ENCODE peak calls at places on chromosomes 3 and 15, in seven cellular contexts. One of them, this sample, is unnamed.

GRCh38 chr3:123385981-123386380 is 62.9 kb downstream of the ADCY5 start:
- DNase-seq in GM12878: no peak
- DNase-seq in HepG2: no peak
- DNase-seq in HCT116: no peak
- DNase-seq in SK-N-SH: no peak
- DNase-seq in K562: no peak
- DNase-seq in H1: no peak
- DNase-seq in this sample: no peak

GRCh38 chr3:15977598-15978232 is 179.9 kb upstream of the ANKRD28 start:
- DNase-seq in HCT116: no peak
- DNase-seq in GM12878: no peak
- DNase-seq in K562: no peak
- DNase-seq in SK-N-SH: no peak
- DNase-seq in H1: no peak
- DNase-seq in HepG2: no peak
- DNase-seq in this sample: no peak

GRCh38 chr15:78065284-78065872 is 12.1 kb downstream of the TBC1D2B start:
- DNase-seq in HepG2: peak
- DNase-seq in HCT116: no peak
- DNase-seq in GM12878: no peak
- DNase-seq in K562: no peak
- DNase-seq in H1: no peak
- DNase-seq in SK-N-SH: no peak
- DNase-seq in this sample: peak

GRCh38 chr15:44813231-44813630 is 76.9 kb downstream of the TRIM69 start:
- DNase-seq in H1: no peak
- DNase-seq in HCT116: no peak
- DNase-seq in SK-N-SH: no peak
- DNase-seq in K562: no peak
- DNase-seq in GM12878: no peak
- DNase-seq in HepG2: no peak
- DNase-seq in this sample: no peak

GRCh38 chr3:113697192-113698090 is 999 bp upstream of the USF3 start:
- DNase-seq in GM12878: no peak
- DNase-seq in SK-N-SH: peak
- DNase-seq in HepG2: peak
- DNase-seq in HCT116: no peak
- DNase-seq in K562: peak
- DNase-seq in H1: peak
- DNase-seq in this sample: peak

GRCh38 chr15:29669823-29670222 is 152.4 kb downstream of the TJP1 start:
- DNase-seq in H1: no peak
- DNase-seq in SK-N-SH: no peak
- DNase-seq in HepG2: no peak
- DNase-seq in GM12878: no peak
- DNase-seq in HCT116: no peak
- DNase-seq in K562: no peak
- DNase-seq in this sample: no peak

GRCh38 chr3:124387008-124387407 is 343.2 kb upstream of the UMPS start:
- DNase-seq in H1: no peak
- DNase-seq in HCT116: no peak
- DNase-seq in K562: no peak
- DNase-seq in GM12878: no peak
- DNase-seq in SK-N-SH: no peak
- DNase-seq in HepG2: no peak
- DNase-seq in this sample: no peak

GRCh38 chr3:43031490-43032216 is 52.5 kb downstream of the GASK1A start:
- DNase-seq in SK-N-SH: no peak
- DNase-seq in GM12878: no peak
- DNase-seq in H1: no peak
- DNase-seq in K562: no peak
- DNase-seq in HepG2: no peak
- DNase-seq in HCT116: no peak
- DNase-seq in this sample: no peak

GRCh38 chr15:31828594-31828993 is 201.7 kb upstream of the CHRNA7 start:
- DNase-seq in HCT116: no peak
- DNase-seq in H1: no peak
- DNase-seq in SK-N-SH: no peak
- DNase-seq in HepG2: no peak
- DNase-seq in K562: no peak
- DNase-seq in GM12878: no peak
- DNase-seq in this sample: no peak

GRCh38 chr3:120092444-120092843 is 1.8 kb downstream of the GSK3B start:
- DNase-seq in HepG2: no peak
- DNase-seq in K562: no peak
- DNase-seq in H1: no peak
- DNase-seq in GM12878: no peak
- DNase-seq in SK-N-SH: no peak
- DNase-seq in HCT116: no peak
- DNase-seq in this sample: no peak

GRCh38 chr3:183371672-183371968 is 56.8 kb downstream of the MCF2L2 start:
- DNase-seq in GM12878: no peak
- DNase-seq in SK-N-SH: no peak
- DNase-seq in K562: no peak
- DNase-seq in HepG2: no peak
- DNase-seq in H1: no peak
- DNase-seq in HCT116: peak
- DNase-seq in this sample: no peak

GRCh38 chr3:72329354-72329753 is 518.9 kb downstream of the SHQ1 start:
- DNase-seq in SK-N-SH: peak
- DNase-seq in H1: no peak
- DNase-seq in HCT116: no peak
- DNase-seq in K562: no peak
- DNase-seq in GM12878: no peak
- DNase-seq in HepG2: no peak
- DNase-seq in this sample: no peak

GRCh38 chr15:57705746-57706404 is 639 bp upstream of the POLR2M start:
- DNase-seq in H1: no peak
- DNase-seq in HCT116: no peak
- DNase-seq in SK-N-SH: no peak
- DNase-seq in GM12878: no peak
- DNase-seq in HepG2: no peak
- DNase-seq in K562: no peak
- DNase-seq in this sample: no peak

GRCh38 chr3:61057491-61057890 is 193.8 kb downstream of the FHIT start:
- DNase-seq in HepG2: no peak
- DNase-seq in SK-N-SH: no peak
- DNase-seq in HCT116: no peak
- DNase-seq in GM12878: no peak
- DNase-seq in K562: no peak
- DNase-seq in H1: no peak
- DNase-seq in this sample: peak

GRCh38 chr3:183845090-183845489 is 19.7 kb upstream of the MAP6D1 start:
- DNase-seq in H1: no peak
- DNase-seq in SK-N-SH: no peak
- DNase-seq in HepG2: no peak
- DNase-seq in HCT116: no peak
- DNase-seq in GM12878: no peak
- DNase-seq in K562: no peak
- DNase-seq in this sample: no peak

GRCh38 chr15:47517737-47518136 is 199.6 kb upstream of the SEMA6D start:
- DNase-seq in GM12878: no peak
- DNase-seq in H1: no peak
- DNase-seq in SK-N-SH: no peak
- DNase-seq in K562: no peak
- DNase-seq in HepG2: no peak
- DNase-seq in HCT116: no peak
- DNase-seq in this sample: no peak

GRCh38 chr15:27592036-27592725 is 506.9 kb downstream of the OCA2 start:
- DNase-seq in GM12878: no peak
- DNase-seq in H1: no peak
- DNase-seq in SK-N-SH: no peak
- DNase-seq in K562: no peak
- DNase-seq in HepG2: no peak
- DNase-seq in HCT116: no peak
- DNase-seq in this sample: peak

GRCh38 chr3:5078151-5078550 is 43.9 kb upstream of the ARL8B start:
- DNase-seq in HepG2: no peak
- DNase-seq in GM12878: no peak
- DNase-seq in H1: no peak
- DNase-seq in K562: no peak
- DNase-seq in HCT116: no peak
- DNase-seq in SK-N-SH: no peak
- DNase-seq in this sample: no peak

GRCh38 chr3:112778298-112779008 is 68.2 kb downstream of the CD200R1L start:
- DNase-seq in GM12878: no peak
- DNase-seq in K562: no peak
- DNase-seq in SK-N-SH: no peak
- DNase-seq in HepG2: no peak
- DNase-seq in H1: no peak
- DNase-seq in HCT116: no peak
- DNase-seq in this sample: no peak

GRCh38 chr3:14440531-14441239 is 38.3 kb downstream of the SLC6A6 start:
- DNase-seq in SK-N-SH: peak
- DNase-seq in HCT116: no peak
- DNase-seq in H1: no peak
- DNase-seq in HepG2: no peak
- DNase-seq in K562: no peak
- DNase-seq in GM12878: no peak
- DNase-seq in this sample: no peak

GRCh38 chr3:31300802-31301443 is 231.8 kb upstream of the STT3B start:
- DNase-seq in HepG2: no peak
- DNase-seq in H1: no peak
- DNase-seq in SK-N-SH: no peak
- DNase-seq in K562: no peak
- DNase-seq in GM12878: no peak
- DNase-seq in HCT116: no peak
- DNase-seq in this sample: peak

GRCh38 chr3:15575446-15575845 is 25.9 kb downstream of the HACL1 start:
- DNase-seq in GM12878: no peak
- DNase-seq in SK-N-SH: no peak
- DNase-seq in HCT116: no peak
- DNase-seq in HepG2: no peak
- DNase-seq in K562: no peak
- DNase-seq in H1: no peak
- DNase-seq in this sample: no peak

GRCh38 chr15:89783111-89783860 is 7.2 kb downstream of the MESP2 start:
- DNase-seq in H1: no peak
- DNase-seq in HCT116: no peak
- DNase-seq in SK-N-SH: peak
- DNase-seq in HepG2: no peak
- DNase-seq in GM12878: no peak
- DNase-seq in K562: peak
- DNase-seq in this sample: no peak

GRCh38 chr15:70342554-70343548 is 245.1 kb upstream of the TLE3 start:
- DNase-seq in HCT116: no peak
- DNase-seq in HepG2: no peak
- DNase-seq in GM12878: no peak
- DNase-seq in H1: peak
- DNase-seq in K562: no peak
- DNase-seq in SK-N-SH: no peak
- DNase-seq in this sample: no peak
- TF ChIP-seq JUND in HCT116: no peak
- TF ChIP-seq JUND in HepG2: no peak
- TF ChIP-seq JUND in GM12878: no peak
- TF ChIP-seq JUND in H1: no peak
- TF ChIP-seq JUND in K562: no peak
- TF ChIP-seq JUND in SK-N-SH: no peak
- TF ChIP-seq JUND in this sample: no peak

GRCh38 chr3:116338713-116339112 is 106.6 kb downstream of the LSAMP start:
- DNase-seq in GM12878: no peak
- DNase-seq in H1: no peak
- DNase-seq in SK-N-SH: no peak
- DNase-seq in HepG2: no peak
- DNase-seq in K562: no peak
- DNase-seq in HCT116: no peak
- DNase-seq in this sample: no peak
- TF ChIP-seq JUND in GM12878: no peak
- TF ChIP-seq JUND in H1: no peak
- TF ChIP-seq JUND in SK-N-SH: no peak
- TF ChIP-seq JUND in HepG2: no peak
- TF ChIP-seq JUND in K562: no peak
- TF ChIP-seq JUND in HCT116: no peak
- TF ChIP-seq JUND in this sample: no peak

GRCh38 chr3:78507196-78507984 is 1260.4 kb downstream of the ROBO1 start:
- DNase-seq in GM12878: no peak
- DNase-seq in K562: no peak
- DNase-seq in H1: no peak
- DNase-seq in HepG2: peak
- DNase-seq in SK-N-SH: no peak
- DNase-seq in HCT116: no peak
- DNase-seq in this sample: no peak
- TF ChIP-seq JUND in GM12878: no peak
- TF ChIP-seq JUND in K562: no peak
- TF ChIP-seq JUND in H1: no peak
- TF ChIP-seq JUND in HepG2: no peak
- TF ChIP-seq JUND in SK-N-SH: no peak
- TF ChIP-seq JUND in HCT116: no peak
- TF ChIP-seq JUND in this sample: no peak

GRCh38 chr15:38267416-38268022 is 14.9 kb downstream of the SPRED1 start:
- DNase-seq in H1: no peak
- DNase-seq in HepG2: no peak
- DNase-seq in HCT116: no peak
- DNase-seq in GM12878: no peak
- DNase-seq in K562: no peak
- DNase-seq in SK-N-SH: no peak
- DNase-seq in this sample: no peak
- TF ChIP-seq JUND in H1: no peak
- TF ChIP-seq JUND in HepG2: no peak
- TF ChIP-seq JUND in HCT116: no peak
- TF ChIP-seq JUND in GM12878: no peak
- TF ChIP-seq JUND in K562: no peak
- TF ChIP-seq JUND in SK-N-SH: no peak
- TF ChIP-seq JUND in this sample: no peak